ENCODE peak calls at places on chromosomes 4 and X, in ten cellular contexts. E is activated naive CD4-positive, alpha-beta T cell; J is iris pigment epithelial cell; M is activated CD4-positive, alpha-beta T cell treated with anti-CD3 and anti-CD28 coated beads for 1 hour; O is T-helper 2 cell; V is activated T-cell treated with anti-CD3 and anti-CD28 coated beads, Interleukin-2, amount 50 U/mL, for 72 hours; A is Peyer's patch; H is stimulated activated CD4-positive, alpha-beta T cell treated with anti-CD3 and anti-CD28 coated beads, Interleukin-15, amount 100 ng/mL, for 24 hours; G is activated gamma-delta T cell treated with Interleukin-2 at 50 U/mL for 16 hours; U is AG04450. T is an unnamed sample.

GRCh38 chr4:8771666-8772065 is 100.0 kb downstream of the HMX1 start:
- DNase-seq in V (no peak), O (no peak), M (no peak), J (no peak), U (no peak), G (no peak), H (no peak), E (no peak), A (peak; percentile 40), T (no peak)

GRCh38 chr4:129747756-129748155 is 651.8 kb downstream of the C4orf33 start:
- DNase-seq in J (no peak), U (no peak), E (no peak), V (no peak), A (no peak), O (no peak), H (no peak), M (no peak), G (no peak), T (peak; percentile 3)

GRCh38 chr4:97605927-97606326 is 537.3 kb downstream of the STPG2 start:
- DNase-seq in A (no peak), V (no peak), U (no peak), E (no peak), M (no peak), H (no peak), O (no peak), J (no peak), G (no peak), T (no peak)

GRCh38 chrX:63754141-63754859 is 30.7 kb downstream of the ARHGEF9 start:
- DNase-seq in M (peak; percentile 11), E (no peak), G (peak; percentile 18), V (no peak), O (peak; percentile 75), U (no peak), J (peak; percentile 26), H (peak; percentile 31), A (no peak), T (peak; percentile 1)

GRCh38 chr4:119132306-119132705 is 3.3 kb upstream of the MYOZ2 start:
- DNase-seq in U (no peak), J (no peak), E (no peak), V (no peak), H (no peak), G (no peak), A (no peak), M (no peak), O (no peak), T (no peak)

GRCh38 chr4:5500165-5500564 is 208.2 kb downstream of the EVC2 start:
- DNase-seq in E (no peak), A (no peak), M (no peak), G (no peak), U (no peak), J (peak; percentile 55), H (no peak), V (no peak), O (no peak), T (no peak)

GRCh38 chr4:20463176-20463430 is 211.4 kb downstream of the SLIT2 start:
- DNase-seq in G (no peak), E (no peak), U (no peak), H (no peak), O (no peak), M (no peak), V (no peak), J (no peak), A (no peak), T (no peak)

GRCh38 chr4:136036744-136037143 is 1495.5 kb downstream of the PCDH18 start:
- DNase-seq in O (no peak), H (no peak), A (no peak), V (no peak), M (no peak), U (peak; percentile 62), E (no peak), G (no peak), J (peak; percentile 96), T (no peak)

GRCh38 chr4:171629182-171629581 is 184.0 kb upstream of the GALNTL6 start:
- DNase-seq in E (no peak), H (no peak), A (no peak), G (no peak), M (no peak), V (no peak), J (no peak), O (no peak), U (no peak), T (no peak)

GRCh38 chr4:112882286-112882685 is 167.2 kb upstream of the ANK2 start:
- DNase-seq in E (no peak), U (no peak), M (no peak), G (no peak), O (no peak), H (no peak), A (no peak), J (no peak), V (no peak), T (no peak)

GRCh38 chr4:181504846-181505374 is 738.3 kb upstream of the TENM3 start:
- DNase-seq in V (no peak), M (no peak), J (no peak), E (no peak), A (no peak), H (no peak), G (no peak), U (no peak), O (no peak), T (no peak)

GRCh38 chr4:20172070-20172760 is 79.5 kb upstream of the SLIT2 start:
- DNase-seq in V (no peak), E (no peak), M (no peak), G (no peak), O (no peak), H (no peak), U (no peak), A (no peak), J (peak; percentile 7), T (no peak)

GRCh38 chrX:137425273-137425902 is 140.5 kb upstream of the ZIC3 start:
- DNase-seq in J (no peak), V (no peak), O (no peak), U (no peak), A (no peak), E (no peak), G (no peak), M (no peak), H (no peak), T (no peak)

GRCh38 chrX:5051831-5052491 is 1176.7 kb downstream of the NLGN4X start:
- DNase-seq in J (peak; percentile 62), A (no peak), V (no peak), H (no peak), U (no peak), M (no peak), E (no peak), O (no peak), G (no peak), T (peak; percentile 2)

GRCh38 chr4:82217986-82218715 is 155.6 kb downstream of the HNRNPD start:
- DNase-seq in J (peak; percentile 8), M (no peak), V (no peak), O (peak; percentile 11), H (peak; percentile 9), G (no peak), E (no peak), U (no peak), A (no peak), T (no peak)

GRCh38 chr4:184268574-184269160 is 51.0 kb upstream of the ENPP6 start:
- DNase-seq in H (no peak), O (peak; percentile 76), U (no peak), J (no peak), E (no peak), V (no peak), M (no peak), G (no peak), A (no peak), T (no peak)

GRCh38 chrX:136689441-136689840 is 41.5 kb downstream of the CD40LG start:
- DNase-seq in A (no peak), U (no peak), O (peak; percentile 57), G (no peak), H (peak; percentile 31), J (peak; percentile 72), M (no peak), E (no peak), V (no peak), T (no peak)

GRCh38 chr4:89226665-89227572 is 80.7 kb downstream of the GPRIN3 start:
- DNase-seq in U (peak; percentile 29), E (peak; percentile 41), V (peak; percentile 73), O (peak; percentile 77), G (peak; percentile 79), H (peak; percentile 81), M (peak; percentile 63), J (peak; percentile 74), A (peak; percentile 72), T (peak; percentile 89)

GRCh38 chrX:101619336-101619735 is 1.5 kb upstream of the ARMCX6 start:
- DNase-seq in G (no peak), O (no peak), M (no peak), U (no peak), J (peak; percentile 9), V (no peak), A (no peak), E (no peak), H (peak; percentile 29), T (peak; percentile 25)

GRCh38 chr4:152032722-152033131 is 271.9 kb upstream of the GATB start:
- DNase-seq in U (peak; percentile 59), H (no peak), V (no peak), J (peak; percentile 72), M (no peak), E (no peak), G (no peak), O (no peak), A (no peak), T (no peak)

GRCh38 chr4:82803746-82804145 is 5.2 kb upstream of the SCD5 start:
- DNase-seq in O (no peak), M (no peak), J (no peak), V (no peak), G (no peak), H (no peak), U (no peak), A (no peak), E (no peak), T (no peak)

GRCh38 chr4:155047755-155048154 is 160.7 kb upstream of the NPY2R start:
- DNase-seq in M (no peak), J (peak; percentile 67), V (no peak), U (no peak), O (no peak), G (no peak), A (no peak), H (no peak), E (no peak), T (no peak)

GRCh38 chr4:153083447-153083921 is 120.8 kb upstream of the TRIM2 start:
- DNase-seq in A (peak; percentile 58), V (peak; percentile 45), H (peak; percentile 55), U (peak; percentile 66), E (no peak), J (peak; percentile 82), O (peak; percentile 67), M (no peak), G (peak; percentile 42), T (peak; percentile 62)

GRCh38 chr4:154490589-154491340 is 834 bp downstream of the DCHS2 start:
- DNase-seq in J (peak; percentile 10), V (peak; percentile 35), H (peak; percentile 49), M (no peak), O (peak; percentile 14), E (no peak), U (no peak), A (no peak), G (no peak), T (peak; percentile 17)

GRCh38 chrX:65644621-65645287 is 22.7 kb upstream of the MSN start:
- DNase-seq in H (peak; percentile 31), V (peak; percentile 21), E (no peak), J (peak; percentile 83), O (no peak), G (no peak), U (peak; percentile 33), M (no peak), A (peak; percentile 45), T (peak; percentile 88)

GRCh38 chrX:145475725-145476124 is 228.4 kb downstream of the SPANXN1 start:
- DNase-seq in V (no peak), A (no peak), U (no peak), G (no peak), M (no peak), O (no peak), E (no peak), J (no peak), H (no peak), T (no peak)

T was measured in thyroid gland.